ENCODE peak calls at places on chromosomes 13 and 19, in four cellular contexts. Z is activated effector memory CD4-positive, alpha-beta T cell treated with anti-CD3 and anti-CD28 coated beads, Interleukin-2, amount 50 U/mL, for 16 hours; G is DMS 273 treated with DMSO at 0.1 percent for 48 hours; B is HFFc6. C is an unnamed sample.

GRCh38 chr13:42112864-42113263 is 64.4 kb downstream of the DGKH start:
- DNase-seq in Z (no peak), G (no peak), B (no peak), C (no peak)

GRCh38 chr13:45137501-45137880 is 17.2 kb downstream of the GTF2F2 start:
- DNase-seq in Z (no peak), G (no peak), B (no peak), C (no peak)

GRCh38 chr19:53057904-53058579 is 13.5 kb downstream of the ERVV-2 start:
- DNase-seq in Z (no peak), G (no peak), B (no peak), C (peak; percentile 13)

GRCh38 chr19:54644056-54644455 is 13.8 kb downstream of the LILRB1 start:
- DNase-seq in Z (no peak), G (no peak), B (no peak), C (no peak)

GRCh38 chr19:4557971-4558941 is 1.2 kb downstream of the SEMA6B start:
- DNase-seq in Z (peak; percentile 76), G (no peak), B (no peak), C (no peak)

GRCh38 chr13:111216166-111216960 is 101.3 kb downstream of the ARHGEF7 start:
- DNase-seq in Z (peak; percentile 73), G (no peak), B (no peak), C (peak; percentile 41)

GRCh38 chr13:20412761-20413355 is 112.8 kb downstream of the CRYL1 start:
- DNase-seq in Z (peak; percentile 69), G (no peak), B (no peak), C (no peak)

GRCh38 chr19:7870571-7871279 is 3.5 kb downstream of the PRR36 start:
- DNase-seq in Z (peak; percentile 78), G (no peak), B (peak; percentile 26), C (peak; percentile 50)

GRCh38 chr13:37187611-37188010 is 82.1 kb upstream of the CSNK1A1L start:
- DNase-seq in Z (no peak), G (no peak), B (peak; percentile 11), C (no peak)

GRCh38 chr13:105937451-105937850 is 598.0 kb downstream of the EFNB2 start:
- DNase-seq in Z (no peak), G (peak; percentile 46), B (no peak), C (peak; percentile 51)

GRCh38 chr19:35889370-35890112 is 10.8 kb downstream of the NFKBID start:
- DNase-seq in Z (no peak), G (no peak), B (no peak), C (no peak)